ENCODE peak calls at places on chromosome 7, in six cellular contexts. F, V, T, H, M and C are unnamed samples.

GRCh38 chr7:16742547-16742946 is 11.0 kb upstream of the TSPAN13 start:
- DNase-seq in F (no peak), V (no peak), T (no peak), H (no peak), M (no peak), C (no peak)

GRCh38 chr7:97004931-97005763 is at the start of gene DLX6:
- DNase-seq in F (peak; percentile 26), V (no peak), T (no peak), H (no peak), M (no peak), C (no peak)

GRCh38 chr7:134755422-134756022 is 23.9 kb upstream of the CALD1 start:
- DNase-seq in F (peak; percentile 16), V (no peak), T (no peak), H (peak; percentile 19), M (peak; percentile 34), C (no peak)

GRCh38 chr7:83429493-83429892 is 219.4 kb downstream of the SEMA3E start:
- DNase-seq in F (no peak), V (no peak), T (no peak), H (no peak), M (no peak), C (no peak)

GRCh38 chr7:157475095-157475494 is 138.3 kb downstream of the DNAJB6 start:
- DNase-seq in F (no peak), V (no peak), T (no peak), H (no peak), M (no peak), C (no peak)

GRCh38 chr7:141590071-141590470 is 38.9 kb downstream of the AGK start:
- DNase-seq in F (no peak), V (no peak), T (no peak), H (no peak), M (no peak), C (no peak)

GRCh38 chr7:28536259-28536658 is 123.9 kb downstream of the CREB5 start:
- DNase-seq in F (no peak), V (no peak), T (no peak), H (no peak), M (peak; percentile 37), C (no peak)

GRCh38 chr7:92843034-92843760 is 6.8 kb upstream of the CDK6 start:
- DNase-seq in F (no peak), V (no peak), T (no peak), H (no peak), M (no peak), C (peak; percentile 74)

GRCh38 chr7:56175086-56175760 is 59.0 kb upstream of the NUPR2 start:
- DNase-seq in F (peak; percentile 65), V (peak; percentile 39), T (no peak), H (no peak), M (no peak), C (no peak)

GRCh38 chr7:1541431-1542162 is 11.1 kb downstream of the MAFK start:
- DNase-seq in F (no peak), V (peak; percentile 31), T (no peak), H (no peak), M (no peak), C (no peak)

GRCh38 chr7:99897688-99898357 is 21.0 kb upstream of the OR2AE1 start:
- DNase-seq in F (no peak), V (no peak), T (no peak), H (no peak), M (no peak), C (no peak)

GRCh38 chr7:18019562-18019961 is 8.1 kb downstream of the PRPS1L1 start:
- DNase-seq in F (no peak), V (no peak), T (no peak), H (no peak), M (peak; percentile 77), C (no peak)

GRCh38 chr7:83065714-83066113 is 97.0 kb downstream of the PCLO start:
- DNase-seq in F (no peak), V (no peak), T (no peak), H (no peak), M (no peak), C (no peak)

GRCh38 chr7:80851896-80852476 is 66.9 kb downstream of the SEMA3C start:
- DNase-seq in F (no peak), V (no peak), T (no peak), H (no peak), M (peak; percentile 68), C (no peak)

GRCh38 chr7:150946826-150947750 is 31.0 kb downstream of the KCNH2 start:
- DNase-seq in F (no peak), V (no peak), T (no peak), H (no peak), M (no peak), C (no peak)

GRCh38 chr7:97430001-97430400 is 301.9 kb upstream of the TAC1 start:
- DNase-seq in F (no peak), V (no peak), T (no peak), H (no peak), M (no peak), C (no peak)

GRCh38 chr7:56811081-56811480 is 321.2 kb downstream of the ZNF479 start:
- DNase-seq in F (no peak), V (no peak), T (no peak), H (no peak), M (no peak), C (no peak)

GRCh38 chr7:141617280-141617679 is 66.1 kb downstream of the AGK start:
- DNase-seq in F (no peak), V (no peak), T (no peak), H (no peak), M (peak; percentile 53), C (no peak)

GRCh38 chr7:22783421-22783820 is 39.2 kb downstream of the TOMM7 start:
- DNase-seq in F (no peak), V (no peak), T (no peak), H (no peak), M (no peak), C (no peak)

GRCh38 chr7:28596245-28596935 is 184.1 kb downstream of the CREB5 start:
- DNase-seq in F (no peak), V (no peak), T (no peak), H (no peak), M (no peak), C (no peak)

GRCh38 chr7:155793720-155794119 is 18.5 kb downstream of the SHH start:
- DNase-seq in F (no peak), V (no peak), T (no peak), H (no peak), M (no peak), C (no peak)

GRCh38 chr7:79713281-79713680 is 259.8 kb upstream of the MAGI2 start:
- DNase-seq in F (no peak), V (no peak), T (no peak), H (no peak), M (no peak), C (no peak)

GRCh38 chr7:92135100-92135429 is 788 bp upstream of the CYP51A1 start:
- DNase-seq in F (peak; percentile 52), V (peak; percentile 37), T (no peak), H (no peak), M (peak; percentile 19), C (no peak)

GRCh38 chr7:69753981-69754380 is 155.7 kb downstream of the AUTS2 start:
- DNase-seq in F (no peak), V (no peak), T (no peak), H (no peak), M (no peak), C (no peak)

GRCh38 chr7:20402297-20403230 is 71.9 kb downstream of the ITGB8 start:
- DNase-seq in F (no peak), V (no peak), T (no peak), H (no peak), M (peak; percentile 36), C (no peak)

GRCh38 chr7:73919694-73920375 is 58.9 kb downstream of the TMEM270 start:
- DNase-seq in F (no peak), V (no peak), T (no peak), H (no peak), M (no peak), C (no peak)

GRCh38 chr7:142833174-142834027 is 21.5 kb upstream of the EPHB6 start:
- DNase-seq in F (no peak), V (no peak), T (no peak), H (no peak), M (peak; percentile 78), C (no peak)

GRCh38 chr7:26369519-26370385 is 78.1 kb downstream of the SNX10 start:
- DNase-seq in F (peak; percentile 36), V (peak; percentile 43), T (no peak), H (peak; percentile 3), M (peak; percentile 82), C (no peak)
- H3K4me3 ChIP-seq in F (no peak overlapping the region), V (no peak overlapping the region), T (no peak overlapping the region), H (no peak overlapping the region), M (no peak overlapping the region), C (no peak overlapping the region)

GRCh38 chr7:109868215-109868614 is 1222.7 kb upstream of the LRRN3 start:
- DNase-seq in F (no peak), V (no peak), T (no peak), H (no peak), M (no peak), C (no peak)
- TF ChIP-seq CTCF in F (no peak), V (no peak), T (no peak), H (no peak), M (no peak), C (no peak)

GRCh38 chr7:101588131-101588935 is 40.8 kb downstream of the MYL10 start:
- DNase-seq in F (no peak), V (no peak), T (no peak), H (no peak), M (no peak), C (no peak)

GRCh38 chr7:101582971-101583370 is 46.1 kb downstream of the MYL10 start:
- DNase-seq in F (no peak), V (no peak), T (no peak), H (no peak), M (no peak), C (no peak)

GRCh38 chr7:101589052-101589451 is 40.0 kb downstream of the MYL10 start:
- DNase-seq in F (no peak), V (no peak), T (no peak), H (no peak), M (no peak), C (no peak)

GRCh38 chr7:101586971-101587370 is 42.1 kb downstream of the MYL10 start:
- DNase-seq in F (no peak), V (no peak), T (no peak), H (no peak), M (no peak), C (no peak)

GRCh38 chr7:101586078-101586941 is 42.8 kb downstream of the MYL10 start:
- DNase-seq in F (no peak), V (no peak), T (no peak), H (no peak), M (no peak), C (no peak)
- H3K4me3 ChIP-seq in F (no peak overlapping the region), V (no peak overlapping the region), T (no peak overlapping the region), H (no peak overlapping the region), M (no peak overlapping the region), C (no peak overlapping the region)

GRCh38 chr7:112497481-112497880 is 16.7 kb downstream of the LSMEM1 start:
- DNase-seq in F (no peak), V (no peak), T (peak; percentile 27), H (no peak), M (no peak), C (no peak)

GRCh38 chr7:112495156-112495788 is 14.5 kb downstream of the LSMEM1 start:
- DNase-seq in F (no peak), V (no peak), T (no peak), H (no peak), M (no peak), C (no peak)

GRCh38 chr7:112492165-112492564 is 11.4 kb downstream of the LSMEM1 start:
- DNase-seq in F (no peak), V (no peak), T (no peak), H (no peak), M (no peak), C (no peak)

GRCh38 chr7:112500619-112501018 is 19.8 kb downstream of the LSMEM1 start:
- DNase-seq in F (no peak), V (no peak), T (no peak), H (no peak), M (peak; percentile 15), C (no peak)

GRCh38 chr7:112495820-112496462 is 15.2 kb downstream of the LSMEM1 start:
- DNase-seq in F (peak; percentile 66), V (peak; percentile 51), T (no peak), H (peak; percentile 2), M (peak; percentile 69), C (no peak)
- TF ChIP-seq CTCF in F (peak; percentile 81), V (peak; percentile 55), T (peak; percentile 49), H (peak; percentile 57), M (peak; percentile 89), C (peak; percentile 49)